ENCODE peak calls at places on chromosome 9, in four cellular contexts. One of them, this sample, is unnamed.
A peak's percentile ranks its signal among the peaks of the same experiment; 100 is the strongest.

GRCh38 chr9:33263936-33264472 is 504 bp downstream of the BAG1 start:
- DNase-seq in kidney: peak; percentile 91
- DNase-seq in small intestine: peak; percentile 52
- DNase-seq in heart right ventricle: peak; percentile 54
- DNase-seq in this sample: peak; percentile 70

GRCh38 chr9:95071925-95072324 is 245.6 kb downstream of the FANCC start:
- DNase-seq in small intestine: no peak
- DNase-seq in heart right ventricle: no peak
- DNase-seq in kidney: no peak
- DNase-seq in this sample: no peak

GRCh38 chr9:96139592-96140251 is 162.3 kb downstream of the HSD17B3 start:
- DNase-seq in kidney: no peak
- DNase-seq in small intestine: no peak
- DNase-seq in heart right ventricle: no peak
- DNase-seq in this sample: no peak

GRCh38 chr9:5112646-5113045 is 72.8 kb downstream of the INSL6 start:
- DNase-seq in small intestine: no peak
- DNase-seq in heart right ventricle: no peak
- DNase-seq in kidney: no peak
- DNase-seq in this sample: no peak

GRCh38 chr9:126856326-126856877 is 4.0 kb upstream of the ZBTB34 start:
- DNase-seq in kidney: no peak
- DNase-seq in heart right ventricle: no peak
- DNase-seq in small intestine: no peak
- DNase-seq in this sample: no peak

GRCh38 chr9:124345063-124345462 is 70.2 kb downstream of the PSMB7 start:
- DNase-seq in small intestine: no peak
- DNase-seq in kidney: peak; percentile 56
- DNase-seq in heart right ventricle: no peak
- DNase-seq in this sample: no peak

GRCh38 chr9:129487658-129488483 is 133.0 kb downstream of the C9orf50 start:
- DNase-seq in heart right ventricle: peak; percentile 53
- DNase-seq in kidney: peak; percentile 85
- DNase-seq in small intestine: peak; percentile 37
- DNase-seq in this sample: no peak

GRCh38 chr9:116900543-116900942 is 213.4 kb downstream of the TRIM32 start:
- DNase-seq in heart right ventricle: no peak
- DNase-seq in kidney: no peak
- DNase-seq in small intestine: no peak
- DNase-seq in this sample: no peak

GRCh38 chr9:72526901-72527800 is 5.7 kb downstream of the TMC1 start:
- DNase-seq in heart right ventricle: peak; percentile 61
- DNase-seq in small intestine: peak; percentile 53
- DNase-seq in kidney: peak; percentile 94
- DNase-seq in this sample: peak; percentile 73

GRCh38 chr9:117636681-117637080 is 67.5 kb upstream of the TLR4 start:
- DNase-seq in small intestine: no peak
- DNase-seq in kidney: no peak
- DNase-seq in heart right ventricle: no peak
- DNase-seq in this sample: no peak

GRCh38 chr9:95055337-95055850 is 262.1 kb downstream of the FANCC start:
- DNase-seq in small intestine: no peak
- DNase-seq in heart right ventricle: no peak
- DNase-seq in kidney: no peak
- DNase-seq in this sample: no peak

GRCh38 chr9:29691758-29692407 is 2118.6 kb upstream of the C9orf72 start:
- DNase-seq in kidney: no peak
- DNase-seq in small intestine: no peak
- DNase-seq in heart right ventricle: no peak
- DNase-seq in this sample: no peak

GRCh38 chr9:137221477-137222111 is 446 bp downstream of the RNF208 start:
- DNase-seq in small intestine: no peak
- DNase-seq in kidney: no peak
- DNase-seq in heart right ventricle: no peak
- DNase-seq in this sample: no peak

GRCh38 chr9:18786936-18787658 is 245.9 kb downstream of the SAXO1 start:
- DNase-seq in heart right ventricle: no peak
- DNase-seq in kidney: no peak
- DNase-seq in small intestine: no peak
- DNase-seq in this sample: no peak

GRCh38 chr9:113525208-113525607 is 61.7 kb downstream of the RGS3 start:
- DNase-seq in heart right ventricle: no peak
- DNase-seq in kidney: no peak
- DNase-seq in small intestine: no peak
- DNase-seq in this sample: no peak

GRCh38 chr9:73680831-73681230 is 529.2 kb downstream of the ANXA1 start:
- DNase-seq in small intestine: no peak
- DNase-seq in heart right ventricle: no peak
- DNase-seq in kidney: no peak
- DNase-seq in this sample: no peak

GRCh38 chr9:77170991-77171699 is 6.2 kb upstream of the VPS13A start:
- DNase-seq in heart right ventricle: peak; percentile 26
- DNase-seq in kidney: no peak
- DNase-seq in small intestine: peak; percentile 94
- DNase-seq in this sample: no peak

GRCh38 chr9:15837079-15837679 is 284.3 kb downstream of the CCDC171 start:
- DNase-seq in heart right ventricle: no peak
- DNase-seq in kidney: no peak
- DNase-seq in small intestine: peak; percentile 58
- DNase-seq in this sample: no peak

GRCh38 chr9:104068546-104068945 is 25.6 kb upstream of the SMC2 start:
- DNase-seq in small intestine: no peak
- DNase-seq in kidney: no peak
- DNase-seq in heart right ventricle: no peak
- DNase-seq in this sample: no peak

GRCh38 chr9:103755986-103756385 is 338.1 kb upstream of the SMC2 start:
- DNase-seq in heart right ventricle: no peak
- DNase-seq in kidney: no peak
- DNase-seq in small intestine: no peak
- DNase-seq in this sample: no peak

GRCh38 chr9:83965350-83966208 is 14.4 kb downstream of the HNRNPK start:
- DNase-seq in small intestine: peak; percentile 14
- DNase-seq in kidney: no peak
- DNase-seq in heart right ventricle: no peak
- DNase-seq in this sample: no peak

GRCh38 chr9:112119225-112120045 is 55.7 kb downstream of the SUSD1 start:
- DNase-seq in kidney: no peak
- DNase-seq in heart right ventricle: no peak
- DNase-seq in small intestine: peak; percentile 94
- DNase-seq in this sample: no peak

GRCh38 chr9:692636-693459 is 148.6 kb upstream of the DMRT1 start:
- DNase-seq in small intestine: peak; percentile 11
- DNase-seq in kidney: no peak
- DNase-seq in heart right ventricle: no peak
- DNase-seq in this sample: no peak

GRCh38 chr9:694499-695154 is 146.9 kb upstream of the DMRT1 start:
- DNase-seq in kidney: no peak
- DNase-seq in heart right ventricle: peak; percentile 22
- DNase-seq in small intestine: no peak
- DNase-seq in this sample: peak; percentile 85

GRCh38 chr9:690517-691111 is 150.9 kb upstream of the DMRT1 start:
- DNase-seq in kidney: no peak
- DNase-seq in small intestine: no peak
- DNase-seq in heart right ventricle: no peak
- DNase-seq in this sample: no peak

GRCh38 chr9:693460-694390 is 147.8 kb upstream of the DMRT1 start:
- DNase-seq in kidney: no peak
- DNase-seq in small intestine: peak; percentile 19
- DNase-seq in heart right ventricle: no peak
- DNase-seq in this sample: peak; percentile 62

GRCh38 chr9:691825-692363 is 149.6 kb upstream of the DMRT1 start:
- DNase-seq in heart right ventricle: no peak
- DNase-seq in small intestine: no peak
- DNase-seq in kidney: no peak
- DNase-seq in this sample: no peak
- H3K27ac ChIP-seq in heart right ventricle: no peak overlapping the region
- H3K27ac ChIP-seq in small intestine: peak overlapping the region; percentile 69
- H3K27ac ChIP-seq in kidney: peak overlapping the region; percentile 70
- H3K27ac ChIP-seq in this sample: peak overlapping the region; percentile 98

GRCh38 chr9:78324068-78324650 is 27.2 kb downstream of the PSAT1 start:
- DNase-seq in heart right ventricle: no peak
- DNase-seq in kidney: no peak
- DNase-seq in small intestine: no peak
- DNase-seq in this sample: no peak
- H3K27ac ChIP-seq in heart right ventricle: no peak overlapping the region
- H3K27ac ChIP-seq in kidney: peak overlapping the region; percentile 13
- H3K27ac ChIP-seq in small intestine: no peak overlapping the region
- H3K27ac ChIP-seq in this sample: no peak overlapping the region

GRCh38 chr9:134040176-134040565 is 14.9 kb downstream of the BRD3OS start:
- DNase-seq in kidney: peak; percentile 49
- DNase-seq in small intestine: no peak
- DNase-seq in heart right ventricle: no peak
- DNase-seq in this sample: no peak

GRCh38 chr9:134039386-134040175 is 14.3 kb downstream of the BRD3OS start:
- DNase-seq in heart right ventricle: no peak
- DNase-seq in kidney: peak; percentile 43
- DNase-seq in small intestine: no peak
- DNase-seq in this sample: no peak

GRCh38 chr9:134041649-134041962 is 16.3 kb downstream of the BRD3OS start:
- DNase-seq in small intestine: no peak
- DNase-seq in heart right ventricle: no peak
- DNase-seq in kidney: peak; percentile 68
- DNase-seq in this sample: no peak

GRCh38 chr9:134043531-134043988 is 18.3 kb downstream of the BRD3OS start:
- DNase-seq in kidney: peak; percentile 59
- DNase-seq in heart right ventricle: peak; percentile 0
- DNase-seq in small intestine: no peak
- DNase-seq in this sample: no peak

GRCh38 chr9:134040831-134041648 is 15.8 kb downstream of the BRD3OS start:
- DNase-seq in heart right ventricle: no peak
- DNase-seq in small intestine: peak; percentile 27
- DNase-seq in kidney: peak; percentile 65
- DNase-seq in this sample: no peak
- H3K27ac ChIP-seq in heart right ventricle: no peak overlapping the region
- H3K27ac ChIP-seq in small intestine: no peak overlapping the region
- H3K27ac ChIP-seq in kidney: no peak overlapping the region
- H3K27ac ChIP-seq in this sample: no peak overlapping the region

DNA sequence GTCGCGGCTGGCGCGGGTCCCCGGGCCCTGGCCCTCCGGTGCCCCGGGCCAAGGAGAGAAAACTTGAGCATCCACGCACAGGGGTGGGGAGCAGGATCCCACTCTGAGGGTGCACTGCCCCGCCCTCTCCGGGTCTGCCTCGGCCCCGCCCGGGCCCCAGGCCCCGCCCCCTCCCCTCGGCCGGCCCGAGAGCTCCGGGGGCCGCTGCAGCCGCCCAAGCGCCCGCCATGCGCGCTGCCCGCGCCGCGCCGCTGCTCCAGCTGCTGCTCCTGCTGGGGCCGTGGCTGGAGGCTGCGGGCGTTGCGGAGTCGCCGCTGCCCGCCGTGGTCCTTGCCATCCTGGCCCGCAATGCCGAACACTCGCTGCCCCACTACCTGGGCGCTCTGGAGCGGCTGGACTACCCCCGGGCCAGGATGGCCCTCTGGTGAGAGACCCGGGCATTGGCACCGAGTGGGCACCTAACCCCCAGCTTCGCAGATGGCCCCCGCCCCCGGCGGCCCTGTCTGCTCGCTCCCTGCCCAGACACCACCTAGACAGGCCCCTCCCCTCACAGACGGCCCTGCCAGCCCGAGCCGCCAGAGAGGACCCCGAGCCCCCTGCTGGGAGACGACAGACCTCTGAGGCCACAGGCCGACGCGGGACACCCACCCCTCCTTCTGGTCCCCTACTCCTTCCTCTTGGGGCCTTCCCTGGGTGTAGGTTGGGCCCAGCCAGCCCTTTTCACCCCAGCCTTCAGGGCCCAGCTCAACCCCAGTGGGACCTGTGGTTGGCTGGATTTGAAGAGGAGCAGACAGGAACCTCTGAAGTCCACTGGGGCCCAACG is at the start of gene CERCAM:
- DNase-seq in kidney: peak; percentile 85
- DNase-seq in small intestine: no peak
- DNase-seq in heart right ventricle: peak; percentile 69
- DNase-seq in this sample: peak; percentile 61
- H3K27ac ChIP-seq in kidney: no peak within 1 kb of the TSS
- H3K27ac ChIP-seq in small intestine: peak within 1 kb of the TSS; percentile 34
- H3K27ac ChIP-seq in heart right ventricle: peak within 1 kb of the TSS; percentile 76
- H3K27ac ChIP-seq in this sample: peak within 1 kb of the TSS; percentile 58

GRCh38 chr9:2026598-2026997 is 11.5 kb downstream of the SMARCA2 start:
- DNase-seq in small intestine: no peak
- DNase-seq in kidney: no peak
- DNase-seq in heart right ventricle: no peak
- DNase-seq in this sample: no peak

GRCh38 chr9:2024888-2025781 is 10.0 kb downstream of the SMARCA2 start:
- DNase-seq in small intestine: peak; percentile 29
- DNase-seq in heart right ventricle: no peak
- DNase-seq in kidney: no peak
- DNase-seq in this sample: no peak

GRCh38 chr9:2023532-2023931 is 8.4 kb downstream of the SMARCA2 start:
- DNase-seq in kidney: no peak
- DNase-seq in heart right ventricle: no peak
- DNase-seq in small intestine: no peak
- DNase-seq in this sample: no peak

GRCh38 chr9:2027761-2028160 is 12.6 kb downstream of the SMARCA2 start:
- DNase-seq in heart right ventricle: no peak
- DNase-seq in small intestine: no peak
- DNase-seq in kidney: no peak
- DNase-seq in this sample: no peak

DNA sequence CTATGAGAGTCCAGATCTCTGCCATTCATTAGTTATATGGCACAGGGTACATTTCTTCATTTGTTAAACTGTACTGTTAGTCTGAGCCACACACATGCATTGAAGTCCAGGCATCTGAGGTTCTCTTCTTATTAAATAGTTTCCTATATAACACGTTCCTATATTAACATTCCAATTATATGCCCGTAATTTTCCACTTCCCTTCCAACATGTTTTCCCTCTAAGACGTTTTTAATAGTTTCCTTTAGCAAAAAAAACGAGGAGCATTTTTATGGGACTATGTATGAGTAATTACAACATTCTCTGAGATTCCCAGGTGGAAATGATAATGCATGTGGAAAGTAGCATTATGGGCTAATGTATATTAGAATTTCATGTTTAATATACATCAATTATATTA is 11.0 kb downstream of the SMARCA2 start:
- DNase-seq in heart right ventricle: no peak
- DNase-seq in small intestine: no peak
- DNase-seq in kidney: no peak
- DNase-seq in this sample: no peak
- H3K27ac ChIP-seq in heart right ventricle: peak overlapping the region; percentile 37
- H3K27ac ChIP-seq in small intestine: peak overlapping the region; percentile 60
- H3K27ac ChIP-seq in kidney: no peak overlapping the region
- H3K27ac ChIP-seq in this sample: no peak overlapping the region

DNA sequence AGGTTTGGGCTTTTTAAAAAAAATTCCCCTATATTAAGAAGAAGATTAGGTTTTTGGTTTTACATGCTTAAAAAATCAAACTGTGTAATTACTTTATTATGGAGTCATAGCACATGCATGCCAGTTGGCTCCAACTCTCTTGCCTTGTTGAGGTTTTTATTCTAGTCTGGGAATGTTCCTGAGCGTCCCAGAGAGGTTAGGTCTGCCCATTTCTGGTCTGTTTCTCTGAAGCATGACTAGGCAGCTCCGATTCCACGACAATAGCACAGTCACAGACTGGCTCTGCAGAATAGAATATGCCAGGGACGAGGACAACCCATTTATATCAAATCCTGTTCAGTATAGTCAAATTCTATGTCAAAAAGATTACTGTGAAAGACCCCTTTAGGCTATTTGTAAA is 217.0 kb downstream of the PCSK5 start:
- DNase-seq in small intestine: no peak
- DNase-seq in kidney: no peak
- DNase-seq in heart right ventricle: no peak
- DNase-seq in this sample: no peak
- H3K27ac ChIP-seq in small intestine: no peak overlapping the region
- H3K27ac ChIP-seq in kidney: no peak overlapping the region
- H3K27ac ChIP-seq in heart right ventricle: no peak overlapping the region
- H3K27ac ChIP-seq in this sample: no peak overlapping the region

GRCh38 chr9:121887553-121888437 is 205.3 kb downstream of the TTLL11 start:
- DNase-seq in kidney: no peak
- DNase-seq in small intestine: peak; percentile 65
- DNase-seq in heart right ventricle: no peak
- DNase-seq in this sample: no peak
- H3K27ac ChIP-seq in kidney: no peak overlapping the region
- H3K27ac ChIP-seq in small intestine: no peak overlapping the region
- H3K27ac ChIP-seq in heart right ventricle: no peak overlapping the region
- H3K27ac ChIP-seq in this sample: no peak overlapping the region